ENCODE peak calls at places on chromosomes 12 and 14, in five cellular contexts. B is neuronal stem cell, K is fibroblast of lung, W is IMR-90, X is PC-3. D is an unnamed sample.

GRCh38 chr12:46342562-46343033 is 30.0 kb downstream of the SLC38A2 start:
- DNase-seq in B (no peak), K (no peak), W (peak; percentile 63), X (peak; percentile 73), D (no peak)

GRCh38 chr12:105831372-105831771 is 307.4 kb downstream of the NUAK1 start:
- DNase-seq in B (no peak), K (no peak), W (no peak), X (no peak), D (no peak)

GRCh38 chr12:119910586-119910985 is 33.5 kb upstream of the CIT start:
- DNase-seq in B (no peak), K (no peak), W (no peak), X (no peak), D (no peak)

GRCh38 chr12:12333980-12334709 is 15.9 kb downstream of the MANSC1 start:
- DNase-seq in B (no peak), K (peak; percentile 49), W (peak; percentile 46), X (peak; percentile 56), D (peak; percentile 86)

GRCh38 chr14:54642950-54643695 is 76.2 kb downstream of the SAMD4A start:
- DNase-seq in B (no peak), K (peak; percentile 85), W (peak; percentile 46), X (peak; percentile 46), D (no peak)

GRCh38 chr14:97178781-97179180 is 381.6 kb downstream of the VRK1 start:
- DNase-seq in B (no peak), K (peak; percentile 42), W (no peak), X (peak; percentile 76), D (no peak)

GRCh38 chr12:108939594-108939993 is 59.7 kb downstream of the DAO start:
- DNase-seq in B (peak; percentile 4), K (peak; percentile 23), W (peak; percentile 13), X (peak; percentile 37), D (peak; percentile 45)

GRCh38 chr14:81464253-81465001 is 64.3 kb upstream of the STON2 start:
- DNase-seq in B (peak; percentile 75), K (peak; percentile 39), W (peak; percentile 64), X (peak; percentile 88), D (peak; percentile 67)

GRCh38 chr14:103879570-103880333 is 32.4 kb upstream of the PPP1R13B start:
- DNase-seq in B (no peak), K (peak; percentile 41), W (no peak), X (peak; percentile 74), D (peak; percentile 89)

GRCh38 chr12:6215932-6216494 is 15.8 kb downstream of the CD9 start:
- DNase-seq in B (no peak), K (peak; percentile 92), W (peak; percentile 33), X (peak; percentile 96), D (peak; percentile 97)

GRCh38 chr12:38385492-38385864 is 68.9 kb downstream of the ALG10B start:
- DNase-seq in B (no peak), K (no peak), W (no peak), X (peak; percentile 49), D (no peak)

GRCh38 chr14:20400965-20401593 is 12.2 kb downstream of the TEP1 start:
- DNase-seq in B (no peak), K (peak; percentile 36), W (peak; percentile 24), X (peak; percentile 98), D (peak; percentile 77)

GRCh38 chr14:93984070-93984469 is 7.7 kb upstream of the ASB2 start:
- DNase-seq in B (no peak), K (peak; percentile 69), W (peak; percentile 81), X (peak; percentile 7), D (no peak)

GRCh38 chr12:25317553-25317952 is 66.8 kb upstream of the KRAS start:
- DNase-seq in B (no peak), K (no peak), W (no peak), X (no peak), D (no peak)

GRCh38 chr14:88765130-88765529 is 27.6 kb downstream of the EML5 start:
- DNase-seq in B (no peak), K (peak; percentile 83), W (peak; percentile 82), X (no peak), D (no peak)

GRCh38 chr14:75859746-75860145 is 122.0 kb downstream of the TGFB3 start:
- DNase-seq in B (no peak), K (no peak), W (no peak), X (no peak), D (no peak)

GRCh38 chr12:111775205-111776193 is 8.8 kb downstream of the ALDH2 start:
- DNase-seq in B (no peak), K (peak; percentile 76), W (peak; percentile 93), X (peak; percentile 29), D (peak; percentile 94)

GRCh38 chr14:65214741-65215140 is 112.4 kb upstream of the MAX start:
- DNase-seq in B (no peak), K (no peak), W (no peak), X (no peak), D (no peak)

DNA sequence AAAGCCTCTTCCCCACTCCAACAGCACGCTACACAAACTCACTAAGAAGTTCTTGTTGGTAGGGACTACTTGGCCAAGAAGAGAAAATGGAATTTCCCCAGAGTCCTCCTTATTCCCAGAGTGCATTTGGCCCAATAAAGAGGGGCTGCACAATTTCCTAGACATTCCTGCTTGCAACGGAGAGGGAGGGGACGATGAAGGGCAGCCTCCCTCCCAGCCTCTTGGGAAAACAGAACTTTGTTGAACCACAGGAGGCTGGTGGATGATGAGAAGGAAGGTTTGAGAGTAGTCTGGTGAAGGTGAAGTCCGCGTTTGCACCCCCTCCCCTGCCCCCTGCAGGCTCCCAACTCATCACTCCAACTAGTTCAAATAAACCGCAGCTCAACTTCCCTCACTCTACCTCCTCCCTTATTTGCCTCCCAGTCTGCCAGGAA is 19.1 kb upstream of the TBX3 start:
- DNase-seq in B (no peak), K (no peak), W (no peak), X (no peak), D (peak; percentile 39)
- H3K27me3 ChIP-seq in B (peaks cover 27% of the 10 kb centered on the region), K (peaks cover 5% of the 10 kb centered on the region), W (peaks cover 9% of the 10 kb centered on the region), X (no peaks in the 10 kb centered on the region), D (peaks cover 58% of the 10 kb centered on the region)

GRCh38 chr12:132275110-132275531 is 54.3 kb downstream of the GALNT9 start:
- DNase-seq in B (peak; percentile 45), K (peak; percentile 39), W (peak; percentile 20), X (peak; percentile 92), D (peak; percentile 97)
- H2AFZ ChIP-seq in B (no peak overlapping the region), K (no peak overlapping the region), W (peak overlapping the region; percentile 43), X (peak overlapping the region; percentile 74), D (no peak overlapping the region)

GRCh38 chr14:105947599-105947998 is 421.2 kb downstream of the TMEM121 start:
- DNase-seq in B (no peak), K (no peak), W (no peak), X (no peak), D (no peak)

GRCh38 chr14:105943973-105944602 is 417.7 kb downstream of the TMEM121 start:
- DNase-seq in B (no peak), K (no peak), W (no peak), X (no peak), D (peak; percentile 35)

GRCh38 chr14:105944632-105945610 is 418.5 kb downstream of the TMEM121 start:
- DNase-seq in B (no peak), K (no peak), W (no peak), X (peak; percentile 73), D (peak; percentile 87)

GRCh38 chr14:105941226-105942166 is 415.1 kb downstream of the TMEM121 start:
- DNase-seq in B (no peak), K (no peak), W (no peak), X (no peak), D (peak; percentile 60)

GRCh38 chr14:105945891-105946290 is 419.5 kb downstream of the TMEM121 start:
- DNase-seq in B (no peak), K (no peak), W (no peak), X (peak; percentile 11), D (peak; percentile 19)
- H3K27me3 ChIP-seq in B (no peaks in the 10 kb centered on the region), K (no peaks in the 10 kb centered on the region), W (no peaks in the 10 kb centered on the region), X (peaks cover 3% of the 10 kb centered on the region), D (no peaks in the 10 kb centered on the region)

GRCh38 chr12:88753074-88753473 is 172.8 kb upstream of the KITLG start:
- DNase-seq in B (no peak), K (peak; percentile 76), W (peak; percentile 29), X (no peak), D (no peak)
- H2AFZ ChIP-seq in B (no peak overlapping the region), K (no peak overlapping the region), W (no peak overlapping the region), X (no peak overlapping the region), D (no peak overlapping the region)

GRCh38 chr12:27966870-27967269 is 5.7 kb downstream of the PTHLH start:
- DNase-seq in B (no peak), K (peak; percentile 98), W (peak; percentile 99), X (peak; percentile 100), D (peak; percentile 94)
- H3K27me3 ChIP-seq in B (peaks cover 7% of the 10 kb centered on the region), K (peaks cover 3% of the 10 kb centered on the region), W (no peaks in the 10 kb centered on the region), X (no peaks in the 10 kb centered on the region), D (peaks cover 5% of the 10 kb centered on the region)

D was measured in osteoblast.